ENCODE peak calls at places on chromosomes 13 and 19, in seven cellular contexts. W, U, I, N, A, Z and P are unnamed samples.

GRCh38 chr13:97723655-97724054 is 229.8 kb upstream of the IPO5 start:
- DNase-seq in W (no peak), U (no peak), I (no peak), N (no peak), A (no peak), Z (no peak), P (no peak)

GRCh38 chr13:102460806-102461205 is 59.0 kb upstream of the FGF14 start:
- DNase-seq in W (no peak), U (no peak), I (no peak), N (no peak), A (no peak), Z (peak), P (no peak)

GRCh38 chr19:13817615-13818371 is 22.6 kb downstream of the ZSWIM4 start:
- DNase-seq in W (no peak), U (peak), I (peak), N (peak), A (peak), Z (peak), P (no peak)

GRCh38 chr19:4803736-4804695 is 12.5 kb downstream of the FEM1A start:
- DNase-seq in W (peak), U (peak), I (peak), N (peak), A (peak), Z (peak), P (peak)

GRCh38 chr13:77874406-77874805 is 44.2 kb downstream of the EDNRB start:
- DNase-seq in W (no peak), U (no peak), I (no peak), N (no peak), A (no peak), Z (no peak), P (peak)

GRCh38 chr13:103140001-103140671 is 73.9 kb upstream of the SLC10A2 start:
- DNase-seq in W (no peak), U (peak), I (no peak), N (peak), A (peak), Z (peak), P (no peak)

GRCh38 chr19:29587059-29587458 is 19.0 kb upstream of the POP4 start:
- DNase-seq in W (no peak), U (no peak), I (no peak), N (no peak), A (no peak), Z (no peak), P (no peak)

GRCh38 chr13:112693831-112694497 is 4.1 kb downstream of the ATP11A start:
- DNase-seq in W (no peak), U (peak), I (no peak), N (no peak), A (peak), Z (peak), P (peak)

GRCh38 chr13:109204252-109204651 is 574.8 kb downstream of the MYO16 start:
- DNase-seq in W (no peak), U (no peak), I (no peak), N (no peak), A (no peak), Z (no peak), P (no peak)

GRCh38 chr13:111482806-111483620 is 162.6 kb downstream of the TEX29 start:
- DNase-seq in W (no peak), U (no peak), I (no peak), N (no peak), A (no peak), Z (no peak), P (no peak)

GRCh38 chr19:7391218-7391670 is 42.5 kb downstream of the ARHGEF18 start:
- DNase-seq in W (no peak), U (no peak), I (no peak), N (no peak), A (peak), Z (peak), P (peak)

GRCh38 chr13:46622918-46623256 is 69.9 kb downstream of the LRCH1 start:
- DNase-seq in W (no peak), U (no peak), I (no peak), N (no peak), A (peak), Z (no peak), P (peak)

GRCh38 chr13:46164661-46165060 is 17.3 kb downstream of the LCP1 start:
- DNase-seq in W (no peak), U (no peak), I (no peak), N (no peak), A (no peak), Z (no peak), P (no peak)

GRCh38 chr19:41409288-41409687 is 11.7 kb downstream of the BCKDHA start:
- DNase-seq in W (no peak), U (peak), I (no peak), N (peak), A (peak), Z (peak), P (peak)

GRCh38 chr13:105070452-105070851 is 1465.0 kb downstream of the EFNB2 start:
- DNase-seq in W (no peak), U (no peak), I (no peak), N (no peak), A (peak), Z (no peak), P (no peak)

GRCh38 chr19:9823816-9824215 is 3.9 kb upstream of the UBL5 start:
- DNase-seq in W (no peak), U (no peak), I (no peak), N (no peak), A (no peak), Z (no peak), P (no peak)

GRCh38 chr19:6501740-6502648 is at the start of gene TUBB4A:
- DNase-seq in W (no peak), U (peak), I (peak), N (no peak), A (no peak), Z (no peak), P (no peak)

GRCh38 chr13:40776681-40777165 is 5.7 kb upstream of the MRPS31 start:
- DNase-seq in W (no peak), U (no peak), I (no peak), N (no peak), A (peak), Z (peak), P (peak)

GRCh38 chr19:28289294-28290063 is 923.5 kb downstream of the UQCRFS1 start:
- DNase-seq in W (no peak), U (no peak), I (no peak), N (no peak), A (no peak), Z (no peak), P (no peak)

GRCh38 chr13:72540818-72541217 is 186.6 kb downstream of the MZT1 start:
- DNase-seq in W (no peak), U (no peak), I (no peak), N (no peak), A (no peak), Z (no peak), P (no peak)

GRCh38 chr19:44111910-44112463 is 1.2 kb upstream of the ZNF225 start:
- DNase-seq in W (peak), U (peak), I (peak), N (peak), A (peak), Z (peak), P (peak)

GRCh38 chr13:24212674-24213073 is 52.2 kb downstream of the SPATA13 start:
- DNase-seq in W (no peak), U (no peak), I (no peak), N (no peak), A (no peak), Z (no peak), P (no peak)

GRCh38 chr19:45691516-45692186 is at the start of gene SNRPD2:
- DNase-seq in W (peak), U (peak), I (peak), N (peak), A (peak), Z (peak), P (peak)

GRCh38 chr13:96994030-96994848 is at the start of gene OXGR1:
- DNase-seq in W (peak), U (peak), I (peak), N (peak), A (no peak), Z (peak), P (no peak)

GRCh38 chr19:58182577-58182988 is 278 bp upstream of the ZNF274 start:
- DNase-seq in W (no peak), U (no peak), I (no peak), N (no peak), A (no peak), Z (no peak), P (no peak)

GRCh38 chr19:17623224-17623935 is 64.8 kb downstream of the UNC13A start:
- DNase-seq in W (no peak), U (no peak), I (no peak), N (no peak), A (no peak), Z (no peak), P (no peak)

GRCh38 chr13:29721766-29722165 is 126.3 kb upstream of the SLC7A1 start:
- DNase-seq in W (no peak), U (no peak), I (no peak), N (no peak), A (no peak), Z (no peak), P (no peak)
- H4K8ac ChIP-seq in W (no peak), U (no peak), I (no peak), N (no peak), A (no peak), Z (no peak), P (no peak)

DNA sequence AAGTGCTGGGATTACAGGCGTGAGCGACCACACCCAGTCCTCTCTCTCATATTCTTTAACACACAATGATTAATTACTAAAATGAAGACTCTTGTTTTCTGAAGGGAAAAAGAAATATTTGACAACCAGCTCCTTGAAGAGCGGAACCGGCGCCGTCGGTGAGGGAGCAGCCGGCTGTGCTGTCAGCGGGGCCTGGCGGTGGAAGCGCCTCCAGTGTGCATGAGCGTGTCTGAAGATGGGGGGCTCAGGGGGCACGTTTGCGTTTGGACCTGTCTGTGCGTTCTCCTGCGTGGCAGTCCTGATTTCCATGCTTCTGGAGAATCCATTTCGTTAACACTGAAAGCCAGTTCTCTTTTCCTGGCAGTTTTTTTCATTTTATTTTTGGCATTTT is 7.3 kb upstream of the NDUFS7 start:
- DNase-seq in W (no peak), U (no peak), I (no peak), N (no peak), A (no peak), Z (no peak), P (no peak)
- H4K8ac ChIP-seq in W (no peak), U (no peak), I (no peak), N (no peak), A (no peak), Z (no peak), P (no peak)

GRCh38 chr13:28318418-28318995 is 176.4 kb downstream of the FLT1 start:
- DNase-seq in W (no peak), U (no peak), I (no peak), N (no peak), A (no peak), Z (no peak), P (no peak)
- H4K8ac ChIP-seq in W (no peak), U (no peak), I (no peak), N (no peak), A (no peak), Z (no peak), P (no peak)

GRCh38 chr13:69474286-69474685 is 633.3 kb upstream of the ATXN8OS start:
- DNase-seq in W (no peak), U (no peak), I (no peak), N (no peak), A (no peak), Z (peak), P (no peak)

GRCh38 chr13:69477451-69477850 is 630.2 kb upstream of the ATXN8OS start:
- DNase-seq in W (no peak), U (no peak), I (no peak), N (no peak), A (no peak), Z (no peak), P (no peak)
- H4K8ac ChIP-seq in W (no peak), U (no peak), I (no peak), N (no peak), A (no peak), Z (no peak), P (no peak)

GRCh38 chr13:35743165-35743564 is 266.7 kb upstream of the MAB21L1 start:
- DNase-seq in W (no peak), U (no peak), I (no peak), N (no peak), A (no peak), Z (peak), P (no peak)

GRCh38 chr13:35744144-35744543 is 267.7 kb upstream of the MAB21L1 start:
- DNase-seq in W (no peak), U (no peak), I (no peak), N (no peak), A (no peak), Z (no peak), P (no peak)

GRCh38 chr13:35744566-35745203 is 268.2 kb upstream of the MAB21L1 start:
- DNase-seq in W (no peak), U (no peak), I (peak), N (peak), A (no peak), Z (no peak), P (peak)

GRCh38 chr13:35736876-35737275 is 260.4 kb upstream of the MAB21L1 start:
- DNase-seq in W (no peak), U (no peak), I (no peak), N (no peak), A (no peak), Z (peak), P (no peak)

DNA sequence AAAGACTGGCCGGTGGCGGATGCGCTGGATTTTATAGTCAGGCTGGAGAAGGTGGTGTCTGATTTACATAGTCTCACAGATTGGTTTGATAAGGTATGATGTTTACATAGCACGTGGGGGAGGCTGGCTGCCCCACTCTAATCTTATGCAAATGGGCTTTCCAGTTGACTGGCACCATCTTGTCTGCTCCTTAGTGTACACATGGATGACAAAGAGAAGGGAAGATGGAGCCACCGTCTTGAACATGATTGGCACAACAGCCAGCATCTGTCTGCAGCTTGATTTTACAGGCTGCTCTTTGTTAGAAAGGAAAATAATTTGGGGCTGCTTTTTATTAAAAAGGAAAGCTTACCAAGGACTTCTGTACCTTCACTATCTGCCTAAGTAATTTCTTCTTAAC is 265.2 kb upstream of the MAB21L1 start:
- DNase-seq in W (no peak), U (no peak), I (no peak), N (no peak), A (no peak), Z (no peak), P (no peak)
- H4K8ac ChIP-seq in W (no peak), U (no peak), I (no peak), N (no peak), A (no peak), Z (no peak), P (no peak)

DNA sequence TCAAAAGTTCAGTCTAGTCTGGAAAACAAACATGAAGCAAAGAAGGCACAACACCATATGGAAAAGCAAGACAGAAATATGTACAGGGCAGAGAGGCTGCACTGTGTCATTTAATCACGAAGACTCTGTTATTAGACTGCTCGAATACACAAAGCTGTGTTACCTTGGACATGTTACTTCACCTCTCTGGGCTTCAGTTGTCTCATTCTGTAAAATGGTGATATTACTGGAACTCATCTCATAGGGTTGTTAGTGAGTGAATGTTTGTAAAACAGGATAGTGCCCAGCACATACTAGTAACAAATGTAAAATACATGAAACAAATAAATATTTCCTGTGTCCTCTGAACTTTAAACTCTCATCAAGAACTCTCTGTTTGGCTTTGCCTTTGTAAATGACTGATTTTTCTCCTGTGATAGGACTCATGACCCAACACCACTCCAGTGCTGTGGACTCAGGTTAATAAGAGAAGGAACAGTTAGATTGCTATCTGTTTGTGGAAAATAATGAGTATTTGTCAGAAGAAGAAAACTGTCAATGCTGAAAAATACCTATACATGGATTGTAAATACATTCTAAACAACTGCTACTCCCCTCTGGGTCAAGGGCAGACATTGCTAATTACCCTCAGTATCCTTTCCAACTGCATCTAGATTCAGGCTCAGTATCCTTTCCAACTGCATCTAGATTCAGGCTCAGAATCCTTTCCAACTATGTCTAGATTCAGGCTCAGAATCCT is 62.3 kb downstream of the ZIC5 start:
- DNase-seq in W (no peak), U (no peak), I (no peak), N (no peak), A (no peak), Z (no peak), P (no peak)
- H4K8ac ChIP-seq in W (no peak), U (no peak), I (no peak), N (no peak), A (no peak), Z (no peak), P (no peak)

GRCh38 chr13:74210693-74211393 is 76.6 kb upstream of the KLF12 start:
- DNase-seq in W (no peak), U (no peak), I (no peak), N (no peak), A (peak), Z (peak), P (peak)
- H4K8ac ChIP-seq in W (no peak), U (peak), I (no peak), N (no peak), A (peak), Z (no peak), P (peak)